ENCODE peak calls at places on chromosomes 2 and 18, in ten cellular contexts. S, A, U, P, Z, K, F, L, C and H are unnamed samples.
A peak's percentile ranks its signal among the peaks of the same experiment; 100 is the strongest.

GRCh38 chr2:171541202-171541884 is 19.1 kb downstream of the CYBRD1 start:
- DNase-seq in P (no peak), A (no peak), U (no peak), F (no peak), L (no peak), S (peak; percentile 74), Z (no peak), K (peak; percentile 39), C (no peak), H (no peak)

GRCh38 chr2:39632871-39633270 is 32.8 kb upstream of the TMEM178A start:
- DNase-seq in F (no peak), U (peak; percentile 86), A (peak; percentile 63), P (no peak), C (peak; percentile 88), Z (no peak), S (no peak), K (no peak), L (no peak), H (no peak)

GRCh38 chr2:23385748-23386421 is 906 bp downstream of the KLHL29 start:
- DNase-seq in K (peak; percentile 45), L (peak; percentile 28), P (no peak), A (no peak), F (no peak), Z (peak; percentile 74), S (no peak), C (no peak), U (no peak), H (no peak)

GRCh38 chr18:36496022-36496421 is 198.5 kb downstream of the FHOD3 start:
- DNase-seq in L (no peak), A (no peak), U (no peak), Z (no peak), C (no peak), F (no peak), K (peak; percentile 66), S (no peak), P (no peak), H (no peak)

GRCh38 chr2:195520671-195521155 is 136.3 kb upstream of the SLC39A10 start:
- DNase-seq in Z (no peak), K (no peak), S (no peak), A (peak; percentile 99), L (peak; percentile 30), F (no peak), C (peak; percentile 73), P (no peak), U (peak; percentile 98), H (peak; percentile 88)

GRCh38 chr2:227164745-227165350 is 424 bp downstream of the COL4A3 start:
- DNase-seq in P (no peak), S (no peak), Z (peak; percentile 75), A (no peak), K (peak; percentile 87), U (no peak), L (no peak), C (no peak), F (peak; percentile 64), H (no peak)

GRCh38 chr2:119545076-119545475 is 827 bp downstream of the CFAP221 start:
- DNase-seq in Z (peak; percentile 75), U (no peak), C (no peak), P (no peak), A (no peak), K (no peak), S (no peak), F (no peak), L (no peak), H (no peak)

GRCh38 chr2:233053928-233054774 is 6.0 kb upstream of the INPP5D start:
- DNase-seq in K (peak; percentile 72), C (no peak), L (peak; percentile 75), A (peak; percentile 51), Z (peak; percentile 81), S (peak; percentile 84), P (peak; percentile 63), U (peak; percentile 28), F (peak; percentile 71), H (no peak)

GRCh38 chr2:102696463-102696862 is 65.4 kb upstream of the TMEM182 start:
- DNase-seq in K (no peak), U (no peak), S (no peak), C (no peak), L (no peak), F (no peak), Z (no peak), A (no peak), P (no peak), H (no peak)

GRCh38 chr2:70002241-70002896 is 40.9 kb upstream of the ASPRV1 start:
- DNase-seq in F (no peak), A (no peak), Z (peak; percentile 26), S (peak; percentile 7), U (no peak), C (no peak), L (no peak), P (no peak), K (peak; percentile 14), H (no peak)

GRCh38 chr2:165563468-165564225 is 94.1 kb downstream of the CSRNP3 start:
- DNase-seq in F (no peak), K (peak; percentile 12), P (no peak), Z (no peak), L (peak; percentile 32), A (no peak), S (no peak), C (no peak), U (no peak), H (no peak)

GRCh38 chr2:204664708-204665121 is 119.4 kb downstream of the PARD3B start:
- DNase-seq in A (peak; percentile 83), L (peak; percentile 19), P (no peak), K (no peak), U (peak; percentile 68), C (no peak), Z (no peak), F (no peak), S (no peak), H (peak; percentile 65)

GRCh38 chr2:45506756-45507155 is 104.3 kb downstream of the SRBD1 start:
- DNase-seq in Z (no peak), L (no peak), F (no peak), P (no peak), S (no peak), A (no peak), U (no peak), C (no peak), K (no peak), H (no peak)

GRCh38 chr2:144659731-144660275 is 139.9 kb upstream of the ZEB2 start:
- DNase-seq in C (peak; percentile 95), U (peak; percentile 98), P (no peak), K (no peak), A (peak; percentile 96), S (peak; percentile 48), L (no peak), Z (no peak), F (peak; percentile 82), H (peak; percentile 98)

GRCh38 chr2:26807788-26808460 is 22.1 kb downstream of the CENPA start:
- DNase-seq in L (no peak), C (no peak), A (peak; percentile 45), S (no peak), K (no peak), U (no peak), P (no peak), F (no peak), Z (no peak), H (no peak)

GRCh38 chr2:150167711-150168110 is 319.8 kb downstream of the RND3 start:
- DNase-seq in C (peak; percentile 47), K (peak; percentile 53), U (peak; percentile 69), L (no peak), P (no peak), S (peak; percentile 28), Z (no peak), A (peak; percentile 83), F (no peak), H (no peak)

DNA sequence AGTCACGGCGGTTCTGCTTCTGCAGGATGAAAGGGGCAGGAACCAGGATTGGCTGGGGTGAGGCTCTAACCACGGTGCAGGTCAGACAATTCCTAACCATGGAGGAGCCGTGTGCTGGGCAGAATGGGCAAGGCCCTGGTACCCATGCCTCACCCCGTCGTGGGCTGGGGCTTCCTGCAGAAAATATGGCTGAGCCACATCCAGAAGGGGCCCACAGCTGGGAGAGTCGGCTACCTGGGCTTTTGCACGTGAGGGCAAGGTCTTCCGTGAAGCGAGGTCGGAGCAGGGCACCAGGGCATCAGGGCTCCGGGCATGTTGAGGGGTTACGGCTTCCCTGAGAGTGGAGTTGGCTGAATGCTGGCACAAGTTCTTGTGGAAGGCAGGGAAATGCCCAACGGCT is 147.8 kb downstream of the ARHGAP28 start:
- DNase-seq in F (no peak), C (no peak), S (no peak), U (no peak), P (no peak), L (no peak), K (no peak), A (no peak), Z (no peak), H (no peak)
- H3K4me3 ChIP-seq in F (no peak overlapping the region), C (no peak overlapping the region), S (no peak overlapping the region), U (no peak overlapping the region), P (no peak overlapping the region), L (no peak overlapping the region), K (no peak overlapping the region), A (no peak overlapping the region), Z (no peak overlapping the region), H (no peak overlapping the region)

DNA sequence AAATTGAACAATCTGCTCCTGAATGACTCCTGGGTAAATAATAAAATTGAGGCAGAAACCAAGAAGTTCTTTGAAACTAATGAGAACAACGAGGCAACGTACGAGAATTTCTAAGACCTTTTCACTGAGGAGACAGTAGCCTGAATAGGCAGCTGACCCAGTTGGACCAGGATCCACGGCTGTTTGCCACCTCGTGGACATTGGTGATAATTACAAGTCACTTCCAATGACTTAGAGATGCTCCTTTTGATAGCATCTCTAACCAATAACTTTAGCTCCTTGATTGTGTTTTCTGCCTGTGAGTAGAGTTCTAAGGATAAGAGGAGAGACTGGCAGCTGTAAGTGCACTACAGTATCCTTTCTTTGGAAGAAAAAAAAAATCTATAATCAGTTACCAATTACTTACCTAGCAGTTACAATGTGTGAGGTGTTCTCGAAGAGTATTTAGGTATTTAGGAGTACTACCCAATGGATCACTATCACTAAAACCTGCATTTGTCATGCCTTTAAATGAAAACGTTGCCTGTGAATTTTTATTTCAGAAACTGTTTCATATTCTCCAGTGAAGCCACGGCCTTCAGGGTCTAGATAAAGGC is 31.3 kb upstream of the CNTNAP5 start:
- DNase-seq in C (no peak), A (peak; percentile 40), P (peak; percentile 31), F (peak; percentile 39), S (peak; percentile 16), U (peak; percentile 1), L (peak; percentile 58), K (peak; percentile 26), Z (no peak), H (no peak)
- TF ChIP-seq CTCF in C (peak; percentile 14), A (peak; percentile 52), P (no peak), F (peak; percentile 56), S (peak; percentile 29), U (peak; percentile 32), L (peak; percentile 50), K (peak; percentile 40), Z (peak; percentile 56), H (peak; percentile 69)

GRCh38 chr18:40380657-40381441 is 1574.2 kb upstream of the PIK3C3 start:
- DNase-seq in K (no peak), Z (no peak), U (peak; percentile 14), C (no peak), A (peak; percentile 1), F (no peak), S (no peak), P (no peak), L (peak; percentile 3), H (no peak)
- H3K4me3 ChIP-seq in K (no peak overlapping the region), Z (no peak overlapping the region), U (no peak overlapping the region), C (no peak overlapping the region), A (no peak overlapping the region), F (no peak overlapping the region), S (no peak overlapping the region), P (no peak overlapping the region), L (no peak overlapping the region), H (no peak overlapping the region)

DNA sequence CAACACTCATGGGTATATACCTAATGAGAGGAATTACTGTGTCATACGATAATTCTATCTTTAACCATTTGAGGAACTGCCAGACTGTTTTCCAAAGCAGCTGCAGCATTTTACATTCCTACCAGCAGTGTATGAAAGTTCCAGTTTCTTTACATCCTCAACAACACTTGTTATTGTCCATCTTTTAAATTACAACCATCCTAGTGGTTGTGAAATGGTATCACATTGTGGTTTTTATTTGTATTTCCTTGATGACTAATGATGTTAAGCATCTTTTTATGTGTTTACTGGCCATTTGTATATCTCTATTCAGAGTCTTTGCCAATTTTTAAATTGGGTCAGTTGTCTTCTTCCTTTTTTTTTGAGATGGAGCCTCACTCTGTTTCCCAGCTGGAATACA is 4.0 kb upstream of the CKAP2L start:
- DNase-seq in S (no peak), A (peak; percentile 52), U (no peak), L (no peak), K (no peak), C (peak; percentile 61), F (no peak), Z (no peak), P (no peak), H (no peak)
- TF ChIP-seq CTCF in S (no peak), A (no peak), U (no peak), L (no peak), K (no peak), C (peak; percentile 36), F (no peak), Z (no peak), P (no peak), H (no peak)